ENCODE peak calls at places on chromosome 5, in seven cellular contexts. One of them, this sample, is unnamed.

GRCh38 chr5:126693806-126694205 is 83.1 kb upstream of the LMNB1 start:
- DNase-seq in thyroid gland: no peak
- DNase-seq in Panc1: no peak
- DNase-seq in Calu3: no peak
- DNase-seq in glutamatergic neuron: no peak
- DNase-seq in dorsolateral prefrontal cortex: no peak
- DNase-seq in B cell: no peak
- DNase-seq in this sample: no peak

GRCh38 chr5:120955795-120956194 is 491.7 kb downstream of the PRR16 start:
- DNase-seq in thyroid gland: no peak
- DNase-seq in Panc1: no peak
- DNase-seq in Calu3: no peak
- DNase-seq in glutamatergic neuron: no peak
- DNase-seq in dorsolateral prefrontal cortex: no peak
- DNase-seq in B cell: no peak
- DNase-seq in this sample: no peak

GRCh38 chr5:74375271-74375670 is 265.3 kb downstream of the ENC1 start:
- DNase-seq in thyroid gland: no peak
- DNase-seq in Panc1: no peak
- DNase-seq in Calu3: no peak
- DNase-seq in glutamatergic neuron: no peak
- DNase-seq in dorsolateral prefrontal cortex: no peak
- DNase-seq in B cell: no peak
- DNase-seq in this sample: no peak

GRCh38 chr5:163612358-163613149 is 107.1 kb downstream of the MAT2B start:
- DNase-seq in thyroid gland: no peak
- DNase-seq in Panc1: no peak
- DNase-seq in Calu3: no peak
- DNase-seq in glutamatergic neuron: no peak
- DNase-seq in dorsolateral prefrontal cortex: peak
- DNase-seq in B cell: no peak
- DNase-seq in this sample: no peak

GRCh38 chr5:75054110-75054930 is 2.0 kb upstream of the GCNT4 start:
- DNase-seq in thyroid gland: peak
- DNase-seq in Panc1: no peak
- DNase-seq in Calu3: peak
- DNase-seq in glutamatergic neuron: peak
- DNase-seq in dorsolateral prefrontal cortex: peak
- DNase-seq in B cell: no peak
- DNase-seq in this sample: no peak

GRCh38 chr5:172035039-172035438 is 28.6 kb upstream of the FBXW11 start:
- DNase-seq in thyroid gland: no peak
- DNase-seq in Panc1: no peak
- DNase-seq in Calu3: no peak
- DNase-seq in glutamatergic neuron: no peak
- DNase-seq in dorsolateral prefrontal cortex: no peak
- DNase-seq in B cell: no peak
- DNase-seq in this sample: peak

GRCh38 chr5:74206571-74207550 is 433.7 kb downstream of the ENC1 start:
- DNase-seq in thyroid gland: peak
- DNase-seq in Panc1: no peak
- DNase-seq in Calu3: peak
- DNase-seq in glutamatergic neuron: no peak
- DNase-seq in dorsolateral prefrontal cortex: peak
- DNase-seq in B cell: no peak
- DNase-seq in this sample: no peak

GRCh38 chr5:41510176-41510831 is at the start of gene PLCXD3:
- DNase-seq in thyroid gland: no peak
- DNase-seq in Panc1: no peak
- DNase-seq in Calu3: peak
- DNase-seq in glutamatergic neuron: peak
- DNase-seq in dorsolateral prefrontal cortex: no peak
- DNase-seq in B cell: no peak
- DNase-seq in this sample: no peak

GRCh38 chr5:95178046-95178651 is 106.7 kb downstream of the MCTP1 start:
- DNase-seq in thyroid gland: peak
- DNase-seq in Panc1: no peak
- DNase-seq in Calu3: peak
- DNase-seq in glutamatergic neuron: peak
- DNase-seq in dorsolateral prefrontal cortex: no peak
- DNase-seq in B cell: no peak
- DNase-seq in this sample: no peak

GRCh38 chr5:98735806-98736507 is 37.5 kb upstream of the RGMB start:
- DNase-seq in thyroid gland: no peak
- DNase-seq in Panc1: no peak
- DNase-seq in Calu3: no peak
- DNase-seq in glutamatergic neuron: no peak
- DNase-seq in dorsolateral prefrontal cortex: no peak
- DNase-seq in B cell: no peak
- DNase-seq in this sample: no peak

GRCh38 chr5:5356765-5357164 is 65.7 kb upstream of the ICE1 start:
- DNase-seq in thyroid gland: no peak
- DNase-seq in Panc1: no peak
- DNase-seq in Calu3: no peak
- DNase-seq in glutamatergic neuron: no peak
- DNase-seq in dorsolateral prefrontal cortex: no peak
- DNase-seq in B cell: no peak
- DNase-seq in this sample: no peak

GRCh38 chr5:158641016-158641415 is 458.7 kb downstream of the EBF1 start:
- DNase-seq in thyroid gland: no peak
- DNase-seq in Panc1: no peak
- DNase-seq in Calu3: no peak
- DNase-seq in glutamatergic neuron: no peak
- DNase-seq in dorsolateral prefrontal cortex: no peak
- DNase-seq in B cell: no peak
- DNase-seq in this sample: no peak

GRCh38 chr5:123157797-123158528 is 68.9 kb downstream of the PRDM6 start:
- DNase-seq in thyroid gland: no peak
- DNase-seq in Panc1: no peak
- DNase-seq in Calu3: no peak
- DNase-seq in glutamatergic neuron: no peak
- DNase-seq in dorsolateral prefrontal cortex: no peak
- DNase-seq in B cell: no peak
- DNase-seq in this sample: no peak

GRCh38 chr5:73119492-73120157 is 750 bp upstream of the TMEM171 start:
- DNase-seq in thyroid gland: peak
- DNase-seq in Panc1: no peak
- DNase-seq in Calu3: peak
- DNase-seq in glutamatergic neuron: no peak
- DNase-seq in dorsolateral prefrontal cortex: no peak
- DNase-seq in B cell: no peak
- DNase-seq in this sample: no peak

GRCh38 chr5:58080573-58080972 is 379.3 kb downstream of the PLK2 start:
- DNase-seq in thyroid gland: no peak
- DNase-seq in Panc1: no peak
- DNase-seq in Calu3: peak
- DNase-seq in glutamatergic neuron: no peak
- DNase-seq in dorsolateral prefrontal cortex: no peak
- DNase-seq in B cell: no peak
- DNase-seq in this sample: no peak

GRCh38 chr5:157476699-157477408 is 16.8 kb downstream of the NIPAL4 start:
- DNase-seq in thyroid gland: peak
- DNase-seq in Panc1: no peak
- DNase-seq in Calu3: peak
- DNase-seq in glutamatergic neuron: no peak
- DNase-seq in dorsolateral prefrontal cortex: peak
- DNase-seq in B cell: peak
- DNase-seq in this sample: peak

GRCh38 chr5:31470608-31471007 is 61.3 kb downstream of the DROSHA start:
- DNase-seq in thyroid gland: peak
- DNase-seq in Panc1: no peak
- DNase-seq in Calu3: no peak
- DNase-seq in glutamatergic neuron: peak
- DNase-seq in dorsolateral prefrontal cortex: no peak
- DNase-seq in B cell: no peak
- DNase-seq in this sample: no peak

GRCh38 chr5:142316681-142317080 is 8.1 kb downstream of the SPRY4 start:
- DNase-seq in thyroid gland: no peak
- DNase-seq in Panc1: no peak
- DNase-seq in Calu3: no peak
- DNase-seq in glutamatergic neuron: no peak
- DNase-seq in dorsolateral prefrontal cortex: no peak
- DNase-seq in B cell: no peak
- DNase-seq in this sample: no peak

GRCh38 chr5:142316051-142316450 is 8.8 kb downstream of the SPRY4 start:
- DNase-seq in thyroid gland: peak
- DNase-seq in Panc1: no peak
- DNase-seq in Calu3: no peak
- DNase-seq in glutamatergic neuron: no peak
- DNase-seq in dorsolateral prefrontal cortex: no peak
- DNase-seq in B cell: no peak
- DNase-seq in this sample: no peak

GRCh38 chr5:142319105-142319504 is 5.7 kb downstream of the SPRY4 start:
- DNase-seq in thyroid gland: no peak
- DNase-seq in Panc1: no peak
- DNase-seq in Calu3: no peak
- DNase-seq in glutamatergic neuron: no peak
- DNase-seq in dorsolateral prefrontal cortex: no peak
- DNase-seq in B cell: no peak
- DNase-seq in this sample: no peak

GRCh38 chr5:142317173-142317572 is 7.6 kb downstream of the SPRY4 start:
- DNase-seq in thyroid gland: no peak
- DNase-seq in Panc1: no peak
- DNase-seq in Calu3: no peak
- DNase-seq in glutamatergic neuron: no peak
- DNase-seq in dorsolateral prefrontal cortex: no peak
- DNase-seq in B cell: no peak
- DNase-seq in this sample: no peak

DNA sequence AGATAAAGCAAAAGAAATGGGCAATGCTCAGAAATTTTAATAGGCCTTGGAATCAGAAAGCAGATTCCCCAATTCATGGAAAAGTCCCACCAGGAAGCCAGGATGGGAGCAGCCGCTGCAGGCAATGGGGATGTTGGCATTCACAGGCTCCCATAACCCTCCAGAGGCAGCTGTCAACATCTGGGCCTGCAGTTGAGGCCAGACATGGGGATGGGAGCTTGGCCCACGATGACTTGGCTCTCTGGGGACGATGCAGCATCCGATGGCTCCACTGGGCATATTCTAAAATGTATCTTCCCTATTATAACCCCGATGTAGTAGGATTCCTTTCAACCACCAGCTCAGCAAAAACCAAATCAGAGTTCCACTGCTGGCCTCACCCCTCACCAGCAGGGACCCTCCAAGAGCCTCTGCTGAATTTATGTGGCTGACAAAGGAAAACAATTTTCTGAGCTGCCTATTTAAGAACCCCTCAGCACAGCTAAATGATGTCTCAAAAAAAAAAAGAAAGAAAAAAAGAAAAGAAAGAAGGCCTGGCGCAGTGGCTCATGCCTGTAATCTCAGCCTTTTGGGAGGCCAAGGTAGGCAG is 7.1 kb downstream of the SPRY4 start:
- DNase-seq in thyroid gland: no peak
- DNase-seq in Panc1: no peak
- DNase-seq in Calu3: no peak
- DNase-seq in glutamatergic neuron: no peak
- DNase-seq in dorsolateral prefrontal cortex: no peak
- DNase-seq in B cell: no peak
- DNase-seq in this sample: no peak
- TF ChIP-seq CTCF in thyroid gland: no peak
- TF ChIP-seq CTCF in Panc1: peak
- TF ChIP-seq CTCF in Calu3: no peak
- TF ChIP-seq CTCF in glutamatergic neuron: no peak
- TF ChIP-seq CTCF in dorsolateral prefrontal cortex: no peak
- TF ChIP-seq CTCF in B cell: no peak
- TF ChIP-seq CTCF in this sample: peak

DNA sequence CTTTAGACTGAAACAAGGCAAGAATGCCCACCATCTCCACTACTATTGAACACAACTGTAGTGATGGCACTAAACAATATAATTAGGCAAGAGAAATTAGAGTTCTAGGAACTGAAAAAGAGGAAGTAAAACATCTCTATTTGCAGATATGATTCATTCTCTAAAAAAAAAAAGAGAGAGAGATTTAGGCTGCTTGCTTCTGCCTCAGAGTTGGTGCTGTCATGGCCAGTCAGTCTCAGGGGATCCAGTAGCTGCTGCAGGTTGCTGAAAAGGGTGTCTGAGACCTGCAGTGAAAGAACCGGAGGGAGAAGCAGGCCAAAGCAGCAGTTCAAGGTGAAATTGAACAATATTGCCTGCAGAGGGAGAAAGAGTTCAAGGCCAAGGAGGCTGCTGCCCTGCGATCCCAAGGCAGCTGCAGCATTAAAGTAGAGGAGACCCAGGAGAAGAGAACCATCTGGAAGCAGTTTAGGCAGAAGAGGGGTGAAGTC is 72.5 kb downstream of the AP3B1 start:
- DNase-seq in thyroid gland: no peak
- DNase-seq in Panc1: no peak
- DNase-seq in Calu3: peak
- DNase-seq in glutamatergic neuron: no peak
- DNase-seq in dorsolateral prefrontal cortex: no peak
- DNase-seq in B cell: peak
- DNase-seq in this sample: peak
- TF ChIP-seq CTCF in thyroid gland: no peak
- TF ChIP-seq CTCF in Panc1: peak
- TF ChIP-seq CTCF in Calu3: peak
- TF ChIP-seq CTCF in glutamatergic neuron: no peak
- TF ChIP-seq CTCF in dorsolateral prefrontal cortex: no peak
- TF ChIP-seq CTCF in B cell: peak
- TF ChIP-seq CTCF in this sample: peak

GRCh38 chr5:10019236-10019635 is 230.5 kb downstream of the ATPSCKMT start:
- DNase-seq in thyroid gland: no peak
- DNase-seq in Panc1: no peak
- DNase-seq in Calu3: no peak
- DNase-seq in glutamatergic neuron: no peak
- DNase-seq in dorsolateral prefrontal cortex: no peak
- DNase-seq in B cell: no peak
- DNase-seq in this sample: no peak

GRCh38 chr5:10018211-10018610 is 231.5 kb downstream of the ATPSCKMT start:
- DNase-seq in thyroid gland: no peak
- DNase-seq in Panc1: no peak
- DNase-seq in Calu3: no peak
- DNase-seq in glutamatergic neuron: no peak
- DNase-seq in dorsolateral prefrontal cortex: no peak
- DNase-seq in B cell: no peak
- DNase-seq in this sample: no peak

GRCh38 chr5:10018670-10019069 is 231.0 kb downstream of the ATPSCKMT start:
- DNase-seq in thyroid gland: no peak
- DNase-seq in Panc1: no peak
- DNase-seq in Calu3: no peak
- DNase-seq in glutamatergic neuron: no peak
- DNase-seq in dorsolateral prefrontal cortex: no peak
- DNase-seq in B cell: no peak
- DNase-seq in this sample: no peak

GRCh38 chr5:10023494-10023893 is 226.2 kb downstream of the ATPSCKMT start:
- DNase-seq in thyroid gland: no peak
- DNase-seq in Panc1: no peak
- DNase-seq in Calu3: no peak
- DNase-seq in glutamatergic neuron: no peak
- DNase-seq in dorsolateral prefrontal cortex: no peak
- DNase-seq in B cell: no peak
- DNase-seq in this sample: no peak

GRCh38 chr5:10021248-10021647 is 228.4 kb downstream of the ATPSCKMT start:
- DNase-seq in thyroid gland: no peak
- DNase-seq in Panc1: no peak
- DNase-seq in Calu3: no peak
- DNase-seq in glutamatergic neuron: no peak
- DNase-seq in dorsolateral prefrontal cortex: no peak
- DNase-seq in B cell: no peak
- DNase-seq in this sample: no peak
- TF ChIP-seq CTCF in thyroid gland: no peak
- TF ChIP-seq CTCF in Panc1: no peak
- TF ChIP-seq CTCF in Calu3: no peak
- TF ChIP-seq CTCF in glutamatergic neuron: no peak
- TF ChIP-seq CTCF in dorsolateral prefrontal cortex: no peak
- TF ChIP-seq CTCF in B cell: no peak
- TF ChIP-seq CTCF in this sample: no peak

GRCh38 chr5:93578813-93579560 is 2.0 kb downstream of the NR2F1-AS1 start:
- DNase-seq in thyroid gland: no peak
- DNase-seq in Panc1: no peak
- DNase-seq in Calu3: peak
- DNase-seq in glutamatergic neuron: peak
- DNase-seq in dorsolateral prefrontal cortex: peak
- DNase-seq in B cell: no peak
- DNase-seq in this sample: peak
- TF ChIP-seq CTCF in thyroid gland: no peak
- TF ChIP-seq CTCF in Panc1: no peak
- TF ChIP-seq CTCF in Calu3: no peak
- TF ChIP-seq CTCF in glutamatergic neuron: no peak
- TF ChIP-seq CTCF in dorsolateral prefrontal cortex: peak
- TF ChIP-seq CTCF in B cell: no peak
- TF ChIP-seq CTCF in this sample: peak